ENCODE peak calls at places on chromosomes 1 and 21, in ten cellular contexts. T is heart right ventricle, L is neural progenitor cell, F is adrenal gland, Z is HCT116, G is tibial artery, M is upper lobe of left lung, R is fibroblast of lung, P is OCI-LY7, U is brain microvascular endothelial cell. H is an unnamed sample.

GRCh38 chr1:24955161-24955560 is 25.1 kb upstream of the RUNX3 start:
- DNase-seq in T (no peak), L (no peak), F (no peak), Z (peak), G (no peak), M (peak), R (peak), P (no peak), U (peak), H (peak)

GRCh38 chr1:55931272-55931940 is 648.0 kb downstream of the PLPP3 start:
- DNase-seq in T (no peak), L (no peak), F (no peak), Z (no peak), G (no peak), M (no peak), R (peak), P (no peak), U (no peak), H (no peak)

GRCh38 chr1:87129606-87130005 is 199.1 kb upstream of the LMO4 start:
- DNase-seq in T (peak), L (no peak), F (no peak), Z (no peak), G (no peak), M (no peak), R (no peak), P (no peak), U (no peak), H (no peak)

GRCh38 chr1:1927751-1928150 is 8.7 kb upstream of the TMEM52 start:
- DNase-seq in T (no peak), L (no peak), F (no peak), Z (no peak), G (peak), M (no peak), R (no peak), P (no peak), U (no peak), H (no peak)

GRCh38 chr1:193479187-193479586 is 292.8 kb upstream of the B3GALT2 start:
- DNase-seq in T (no peak), L (no peak), F (peak), Z (no peak), G (no peak), M (peak), R (no peak), P (peak), U (no peak), H (no peak)

GRCh38 chr1:18871401-18872070 is 12.1 kb upstream of the TAS1R2 start:
- DNase-seq in T (no peak), L (no peak), F (no peak), Z (no peak), G (no peak), M (no peak), R (no peak), P (no peak), U (no peak), H (no peak)

GRCh38 chr21:26445440-26445839 is 127.6 kb downstream of the CYYR1 start:
- DNase-seq in T (no peak), L (no peak), F (no peak), Z (no peak), G (no peak), M (no peak), R (peak), P (no peak), U (no peak), H (no peak)

GRCh38 chr1:41444246-41444645 is 40.2 kb downstream of the EDN2 start:
- DNase-seq in T (no peak), L (no peak), F (no peak), Z (peak), G (no peak), M (no peak), R (no peak), P (no peak), U (no peak), H (no peak)

GRCh38 chr1:202623075-202623474 is 87.2 kb downstream of the SYT2 start:
- DNase-seq in T (peak), L (no peak), F (peak), Z (no peak), G (peak), M (no peak), R (peak), P (no peak), U (peak), H (no peak)

GRCh38 chr1:16181887-16182719 is 26.2 kb upstream of the EPHA2 start:
- DNase-seq in T (peak), L (peak), F (peak), Z (peak), G (peak), M (peak), R (peak), P (no peak), U (peak), H (peak)
- H3K27ac ChIP-seq in T (peak), L (peak), F (peak), Z (peak), G (peak), M (peak), R (peak), P (no peak), U (peak), H (peak)

DNA sequence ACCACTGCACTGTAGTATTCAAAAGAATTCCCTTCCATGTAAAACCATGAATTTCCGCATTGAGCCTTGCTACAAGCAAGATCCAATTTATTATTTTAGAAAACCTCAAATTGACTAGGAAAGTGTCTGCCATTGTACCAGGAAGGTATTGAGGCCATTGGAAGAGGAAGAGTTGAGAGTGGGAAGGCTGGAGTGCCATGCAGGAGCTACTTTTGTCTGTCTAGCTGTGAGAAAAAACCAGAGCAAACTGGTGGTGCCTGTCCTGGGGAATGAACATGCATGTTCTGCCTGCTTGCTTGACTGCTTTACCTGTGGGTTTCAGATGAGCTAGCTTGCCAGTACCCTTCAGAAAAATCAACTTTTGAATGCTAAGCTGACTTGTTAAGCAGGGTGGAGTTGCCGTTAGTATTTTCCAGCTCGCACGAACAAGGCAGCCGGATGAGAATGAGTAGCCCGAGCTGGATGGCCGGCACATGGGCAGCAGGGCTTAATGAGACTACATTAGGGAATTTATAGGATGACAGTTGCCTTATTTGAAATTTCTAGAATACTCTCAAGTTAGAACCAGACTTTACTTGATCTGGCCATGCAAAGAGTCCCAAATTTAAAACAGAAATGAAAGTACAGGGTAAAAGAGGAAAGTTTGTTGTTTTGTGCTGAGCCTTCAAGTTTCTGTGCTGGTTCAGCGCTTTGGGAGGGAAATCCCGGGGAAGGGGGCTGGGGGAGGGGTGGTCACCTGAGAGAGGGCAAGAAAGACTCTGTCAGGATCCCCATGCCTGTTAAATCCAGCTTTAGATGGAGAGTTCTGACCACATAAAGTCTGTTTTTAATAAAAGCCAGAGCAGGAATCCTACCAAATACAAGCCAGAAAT is 29.6 kb upstream of the C1orf105 start:
- DNase-seq in T (no peak), L (peak), F (no peak), Z (no peak), G (peak), M (peak), R (no peak), P (peak), U (peak), H (no peak)
- TF ChIP-seq CTCF in T (no peak), L (no peak), F (no peak), Z (no peak), G (no peak), M (no peak), R (no peak), P (no peak), U (no peak), H (no peak)

GRCh38 chr1:61241864-61242472 is 159.6 kb downstream of the NFIA start:
- DNase-seq in T (no peak), L (no peak), F (no peak), Z (no peak), G (no peak), M (no peak), R (no peak), P (no peak), U (no peak), H (no peak)
- H3K27ac ChIP-seq in T (peak), L (no peak), F (no peak), Z (no peak), G (peak), M (peak), R (no peak), P (no peak), U (no peak), H (no peak)

DNA sequence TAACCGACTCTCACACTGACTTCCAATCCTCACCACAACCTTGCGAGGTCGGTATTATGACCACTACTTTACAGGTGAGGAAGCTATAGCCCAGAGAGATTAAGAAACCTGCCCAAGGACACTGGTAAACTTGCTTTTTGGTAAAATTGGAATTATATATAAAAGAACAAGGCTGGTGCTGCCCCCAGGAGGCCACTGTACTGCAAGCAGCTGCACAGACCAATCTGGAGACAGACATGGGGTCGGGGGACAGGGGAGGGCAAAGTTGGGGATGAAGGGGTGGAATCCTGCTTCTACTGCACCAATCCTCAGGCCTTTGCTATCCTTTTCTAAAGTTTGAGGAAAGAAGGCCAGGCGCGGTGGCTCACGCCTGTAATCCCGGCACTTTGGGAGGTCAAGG is 280.8 kb downstream of the SPATA17 start:
- DNase-seq in T (no peak), L (no peak), F (no peak), Z (no peak), G (no peak), M (no peak), R (no peak), P (peak), U (no peak), H (no peak)
- TF ChIP-seq CTCF in T (no peak), L (peak), F (no peak), Z (peak), G (no peak), M (no peak), R (peak), P (peak), U (peak), H (no peak)

GRCh38 chr1:21650400-21650799 is 18.8 kb downstream of the RAP1GAP start:
- DNase-seq in T (no peak), L (no peak), F (no peak), Z (no peak), G (no peak), M (no peak), R (no peak), P (no peak), U (no peak), H (no peak)
- H3K27ac ChIP-seq in T (no peak), L (no peak), F (no peak), Z (no peak), G (no peak), M (no peak), R (no peak), P (no peak), U (no peak), H (no peak)

DNA sequence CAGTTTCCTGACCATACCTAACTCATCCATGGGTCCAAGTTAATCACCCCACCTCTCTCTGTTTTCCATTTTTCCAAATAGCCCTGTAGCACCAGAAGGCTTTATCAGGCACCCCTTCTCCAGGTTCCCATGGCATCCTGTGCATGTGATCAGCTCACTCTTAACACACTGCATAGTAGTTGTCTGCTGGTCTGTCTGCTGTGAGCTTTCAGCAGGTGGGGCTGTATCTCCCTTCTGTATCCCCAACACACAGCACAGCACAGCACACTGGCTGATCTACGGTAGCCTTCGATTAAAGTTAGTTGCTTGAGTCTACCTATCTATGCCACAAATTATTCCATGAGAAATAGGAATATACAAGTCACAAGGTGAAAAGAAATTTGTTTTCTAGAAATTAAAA is 54.3 kb upstream of the C1orf198 start:
- DNase-seq in T (no peak), L (no peak), F (no peak), Z (no peak), G (no peak), M (no peak), R (no peak), P (peak), U (no peak), H (no peak)
- TF ChIP-seq CTCF in T (no peak), L (no peak), F (no peak), Z (no peak), G (no peak), M (no peak), R (no peak), P (peak), U (peak), H (peak)

GRCh38 chr1:165536016-165536415 is 7.8 kb upstream of the LRRC52 start:
- DNase-seq in T (no peak), L (no peak), F (no peak), Z (no peak), G (no peak), M (no peak), R (no peak), P (no peak), U (no peak), H (no peak)

GRCh38 chr1:165539306-165539705 is 4.5 kb upstream of the LRRC52 start:
- DNase-seq in T (no peak), L (no peak), F (no peak), Z (peak), G (no peak), M (no peak), R (no peak), P (no peak), U (no peak), H (no peak)

GRCh38 chr1:165533254-165533653 is 10.5 kb upstream of the LRRC52 start:
- DNase-seq in T (no peak), L (no peak), F (no peak), Z (no peak), G (no peak), M (no peak), R (no peak), P (no peak), U (no peak), H (no peak)

GRCh38 chr1:165539908-165540307 is 3.9 kb upstream of the LRRC52 start:
- DNase-seq in T (no peak), L (no peak), F (no peak), Z (no peak), G (no peak), M (no peak), R (no peak), P (no peak), U (no peak), H (no peak)

DNA sequence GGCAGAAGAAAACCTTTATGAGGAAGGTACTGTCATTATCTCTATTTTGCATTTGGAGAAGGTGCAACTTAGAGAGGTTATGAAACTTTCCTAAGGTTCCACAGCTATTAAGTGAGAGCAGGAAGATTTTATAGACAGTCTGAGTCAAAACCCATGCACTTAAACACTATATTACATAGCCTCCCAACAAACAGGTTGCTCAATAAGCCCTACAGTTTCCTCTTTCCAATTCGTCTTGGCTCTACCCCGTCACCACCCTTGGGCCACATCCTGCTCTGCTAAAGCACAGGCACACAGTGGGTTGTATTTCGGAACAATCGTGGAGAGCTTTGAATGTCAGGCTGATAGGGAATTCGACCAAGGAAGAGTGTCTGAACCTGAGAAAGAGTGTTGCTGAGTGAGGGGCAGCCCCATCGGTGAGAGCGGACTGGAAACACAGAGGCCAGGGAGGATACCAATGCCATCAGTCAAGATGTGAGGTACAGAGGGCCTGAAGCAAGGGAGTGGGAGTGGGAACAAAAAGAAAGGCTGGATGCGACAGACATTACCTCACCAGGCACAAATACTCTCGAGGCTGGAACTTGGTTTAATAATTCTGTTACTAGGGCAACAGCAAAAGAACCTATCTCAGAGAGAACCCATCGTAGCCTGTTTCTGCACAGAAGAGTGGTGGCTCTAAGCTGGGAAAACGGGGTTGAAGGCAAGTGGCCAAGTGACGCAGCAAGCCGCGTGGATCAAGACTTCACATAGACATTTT is 6.3 kb upstream of the LRRC52 start:
- DNase-seq in T (no peak), L (no peak), F (no peak), Z (no peak), G (no peak), M (no peak), R (no peak), P (no peak), U (no peak), H (no peak)
- H3K27ac ChIP-seq in T (no peak), L (no peak), F (no peak), Z (no peak), G (no peak), M (no peak), R (no peak), P (no peak), U (no peak), H (no peak)

GRCh38 chr1:156480411-156481192 is 20.0 kb downstream of the MEF2D start:
- DNase-seq in T (peak), L (peak), F (peak), Z (no peak), G (no peak), M (peak), R (no peak), P (peak), U (no peak), H (no peak)
- TF ChIP-seq CTCF in T (peak), L (peak), F (peak), Z (peak), G (peak), M (peak), R (peak), P (peak), U (peak), H (peak)

DNA sequence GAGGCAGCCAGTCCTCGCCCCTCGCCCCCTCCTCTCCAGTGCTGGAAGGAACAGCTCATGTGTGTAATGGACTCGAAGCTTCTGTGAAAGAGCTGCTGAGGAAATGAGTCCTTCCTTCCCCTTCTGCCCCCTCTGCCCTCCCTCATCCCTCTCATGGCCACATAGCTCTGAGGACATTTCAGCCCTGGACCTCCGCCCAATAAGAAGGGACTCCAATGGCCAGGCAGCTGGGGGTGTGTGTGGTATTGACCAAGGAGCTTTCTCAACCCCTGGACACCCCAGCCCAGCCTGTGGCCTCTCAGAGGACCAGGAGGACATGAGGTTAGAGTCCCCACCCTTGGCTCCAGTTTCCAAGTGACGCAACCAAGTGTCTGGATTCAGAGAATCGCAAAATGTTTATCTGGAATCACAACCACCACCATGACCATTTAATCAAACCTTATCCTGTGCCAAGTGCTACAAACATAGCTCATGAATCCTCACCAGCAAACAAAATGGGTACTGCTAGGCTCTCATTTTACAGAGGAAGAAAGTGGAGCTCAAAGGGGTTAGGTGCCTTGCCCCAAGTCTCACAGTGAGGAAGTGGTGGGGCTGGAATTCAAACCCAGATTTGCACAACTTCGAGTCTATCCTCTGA is 47.8 kb upstream of the ECE1 start:
- DNase-seq in T (peak), L (no peak), F (peak), Z (no peak), G (peak), M (peak), R (peak), P (no peak), U (no peak), H (no peak)
- H3K27ac ChIP-seq in T (peak), L (no peak), F (peak), Z (no peak), G (peak), M (peak), R (peak), P (no peak), U (peak), H (peak)

H was measured in AG04450.